ENCODE peak calls at places on chromosomes 3 and 15, in seven cellular contexts. One of them, this sample, is unnamed.

GRCh38 chr3:188914556-188914955 is 257.2 kb upstream of the TPRG1 start:
- DNase-seq in H9: no peak
- DNase-seq in neuronal stem cell: no peak
- DNase-seq in mesendoderm: no peak
- DNase-seq in H1: no peak
- DNase-seq in trophoblast cell: no peak
- DNase-seq in mesenchymal stem cell: peak
- DNase-seq in this sample: peak

GRCh38 chr3:110133971-110134370 is 796.6 kb upstream of the DPPA4 start:
- DNase-seq in H9: no peak
- DNase-seq in neuronal stem cell: no peak
- DNase-seq in mesendoderm: peak
- DNase-seq in H1: no peak
- DNase-seq in trophoblast cell: no peak
- DNase-seq in mesenchymal stem cell: no peak
- DNase-seq in this sample: no peak

GRCh38 chr3:194872669-194872977 is 186.9 kb downstream of the FAM43A start:
- DNase-seq in H9: peak
- DNase-seq in neuronal stem cell: no peak
- DNase-seq in mesendoderm: peak
- DNase-seq in H1: no peak
- DNase-seq in trophoblast cell: peak
- DNase-seq in mesenchymal stem cell: peak
- DNase-seq in this sample: peak

GRCh38 chr3:172044833-172045585 is 5.6 kb downstream of the FNDC3B start:
- DNase-seq in H9: no peak
- DNase-seq in neuronal stem cell: no peak
- DNase-seq in mesendoderm: no peak
- DNase-seq in H1: no peak
- DNase-seq in trophoblast cell: no peak
- DNase-seq in mesenchymal stem cell: no peak
- DNase-seq in this sample: no peak

GRCh38 chr3:13688034-13688433 is 139.1 kb downstream of the FBLN2 start:
- DNase-seq in H9: no peak
- DNase-seq in neuronal stem cell: no peak
- DNase-seq in mesendoderm: peak
- DNase-seq in H1: no peak
- DNase-seq in trophoblast cell: no peak
- DNase-seq in mesenchymal stem cell: no peak
- DNase-seq in this sample: no peak

GRCh38 chr3:112003321-112004080 is 4.8 kb downstream of the TAGLN3 start:
- DNase-seq in H9: no peak
- DNase-seq in neuronal stem cell: no peak
- DNase-seq in mesendoderm: no peak
- DNase-seq in H1: no peak
- DNase-seq in trophoblast cell: no peak
- DNase-seq in mesenchymal stem cell: no peak
- DNase-seq in this sample: no peak

GRCh38 chr3:13886593-13887129 is 6.8 kb upstream of the WNT7A start:
- DNase-seq in H9: no peak
- DNase-seq in neuronal stem cell: no peak
- DNase-seq in mesendoderm: no peak
- DNase-seq in H1: no peak
- DNase-seq in trophoblast cell: no peak
- DNase-seq in mesenchymal stem cell: no peak
- DNase-seq in this sample: no peak

GRCh38 chr3:4950351-4950784 is 28.9 kb upstream of the BHLHE40 start:
- DNase-seq in H9: no peak
- DNase-seq in neuronal stem cell: no peak
- DNase-seq in mesendoderm: no peak
- DNase-seq in H1: no peak
- DNase-seq in trophoblast cell: no peak
- DNase-seq in mesenchymal stem cell: no peak
- DNase-seq in this sample: no peak

GRCh38 chr15:57923311-57923710 is 142.2 kb downstream of the ALDH1A2 start:
- DNase-seq in H9: no peak
- DNase-seq in neuronal stem cell: no peak
- DNase-seq in mesendoderm: no peak
- DNase-seq in H1: no peak
- DNase-seq in trophoblast cell: no peak
- DNase-seq in mesenchymal stem cell: no peak
- DNase-seq in this sample: no peak

GRCh38 chr3:151008699-151009098 is 36.2 kb upstream of the CLRN1 start:
- DNase-seq in H9: no peak
- DNase-seq in neuronal stem cell: peak
- DNase-seq in mesendoderm: peak
- DNase-seq in H1: no peak
- DNase-seq in trophoblast cell: no peak
- DNase-seq in mesenchymal stem cell: peak
- DNase-seq in this sample: peak

GRCh38 chr3:187958432-187959003 is 195.4 kb upstream of the LPP start:
- DNase-seq in H9: no peak
- DNase-seq in neuronal stem cell: no peak
- DNase-seq in mesendoderm: no peak
- DNase-seq in H1: no peak
- DNase-seq in trophoblast cell: no peak
- DNase-seq in mesenchymal stem cell: no peak
- DNase-seq in this sample: no peak

GRCh38 chr3:131031660-131032059 is 5.0 kb downstream of the NEK11 start:
- DNase-seq in H9: no peak
- DNase-seq in neuronal stem cell: no peak
- DNase-seq in mesendoderm: no peak
- DNase-seq in H1: no peak
- DNase-seq in trophoblast cell: no peak
- DNase-seq in mesenchymal stem cell: no peak
- DNase-seq in this sample: no peak

GRCh38 chr3:141439589-141439988 is 47.2 kb upstream of the RASA2 start:
- DNase-seq in H9: no peak
- DNase-seq in neuronal stem cell: no peak
- DNase-seq in mesendoderm: no peak
- DNase-seq in H1: no peak
- DNase-seq in trophoblast cell: no peak
- DNase-seq in mesenchymal stem cell: no peak
- DNase-seq in this sample: peak

GRCh38 chr3:132285620-132285945 is 31.6 kb upstream of the ACP3 start:
- DNase-seq in H9: no peak
- DNase-seq in neuronal stem cell: no peak
- DNase-seq in mesendoderm: peak
- DNase-seq in H1: no peak
- DNase-seq in trophoblast cell: no peak
- DNase-seq in mesenchymal stem cell: no peak
- DNase-seq in this sample: no peak

GRCh38 chr3:46664188-46664970 is 29.1 kb downstream of the ALS2CL start:
- DNase-seq in H9: peak
- DNase-seq in neuronal stem cell: no peak
- DNase-seq in mesendoderm: no peak
- DNase-seq in H1: no peak
- DNase-seq in trophoblast cell: no peak
- DNase-seq in mesenchymal stem cell: no peak
- DNase-seq in this sample: no peak

GRCh38 chr3:40780341-40780800 is 255.6 kb downstream of the ZNF621 start:
- DNase-seq in H9: peak
- DNase-seq in neuronal stem cell: peak
- DNase-seq in mesendoderm: peak
- DNase-seq in H1: no peak
- DNase-seq in trophoblast cell: no peak
- DNase-seq in mesenchymal stem cell: no peak
- DNase-seq in this sample: no peak

GRCh38 chr3:129323651-129324294 is 45.1 kb downstream of the HMCES start:
- DNase-seq in H9: no peak
- DNase-seq in neuronal stem cell: no peak
- DNase-seq in mesendoderm: no peak
- DNase-seq in H1: no peak
- DNase-seq in trophoblast cell: no peak
- DNase-seq in mesenchymal stem cell: no peak
- DNase-seq in this sample: no peak

GRCh38 chr3:113552851-113553250 is 20.5 kb downstream of the SIDT1 start:
- DNase-seq in H9: no peak
- DNase-seq in neuronal stem cell: no peak
- DNase-seq in mesendoderm: peak
- DNase-seq in H1: no peak
- DNase-seq in trophoblast cell: no peak
- DNase-seq in mesenchymal stem cell: no peak
- DNase-seq in this sample: no peak

GRCh38 chr3:123140591-123140990 is 61.2 kb upstream of the SEC22A start:
- DNase-seq in H9: no peak
- DNase-seq in neuronal stem cell: no peak
- DNase-seq in mesendoderm: no peak
- DNase-seq in H1: no peak
- DNase-seq in trophoblast cell: no peak
- DNase-seq in mesenchymal stem cell: no peak
- DNase-seq in this sample: no peak

GRCh38 chr3:20837676-20838302 is 651.8 kb upstream of the SGO1 start:
- DNase-seq in H9: no peak
- DNase-seq in neuronal stem cell: no peak
- DNase-seq in mesendoderm: no peak
- DNase-seq in H1: no peak
- DNase-seq in trophoblast cell: no peak
- DNase-seq in mesenchymal stem cell: no peak
- DNase-seq in this sample: no peak

GRCh38 chr3:118402971-118403370 is 631.7 kb downstream of the IGSF11 start:
- DNase-seq in H9: no peak
- DNase-seq in neuronal stem cell: no peak
- DNase-seq in mesendoderm: no peak
- DNase-seq in H1: no peak
- DNase-seq in trophoblast cell: no peak
- DNase-seq in mesenchymal stem cell: no peak
- DNase-seq in this sample: no peak

GRCh38 chr3:118401887-118402286 is 632.8 kb downstream of the IGSF11 start:
- DNase-seq in H9: no peak
- DNase-seq in neuronal stem cell: no peak
- DNase-seq in mesendoderm: no peak
- DNase-seq in H1: no peak
- DNase-seq in trophoblast cell: no peak
- DNase-seq in mesenchymal stem cell: no peak
- DNase-seq in this sample: no peak

GRCh38 chr3:118400886-118401285 is 633.8 kb downstream of the IGSF11 start:
- DNase-seq in H9: no peak
- DNase-seq in neuronal stem cell: no peak
- DNase-seq in mesendoderm: no peak
- DNase-seq in H1: no peak
- DNase-seq in trophoblast cell: no peak
- DNase-seq in mesenchymal stem cell: no peak
- DNase-seq in this sample: no peak

GRCh38 chr3:118400086-118400485 is 634.6 kb downstream of the IGSF11 start:
- DNase-seq in H9: no peak
- DNase-seq in neuronal stem cell: no peak
- DNase-seq in mesendoderm: no peak
- DNase-seq in H1: no peak
- DNase-seq in trophoblast cell: no peak
- DNase-seq in mesenchymal stem cell: no peak
- DNase-seq in this sample: no peak
- H2BK120ac ChIP-seq in H9: no peak
- H2BK120ac ChIP-seq in neuronal stem cell: no peak
- H2BK120ac ChIP-seq in mesendoderm: no peak
- H2BK120ac ChIP-seq in H1: no peak
- H2BK120ac ChIP-seq in trophoblast cell: no peak
- H2BK120ac ChIP-seq in mesenchymal stem cell: no peak
- H2BK120ac ChIP-seq in this sample: no peak

DNA sequence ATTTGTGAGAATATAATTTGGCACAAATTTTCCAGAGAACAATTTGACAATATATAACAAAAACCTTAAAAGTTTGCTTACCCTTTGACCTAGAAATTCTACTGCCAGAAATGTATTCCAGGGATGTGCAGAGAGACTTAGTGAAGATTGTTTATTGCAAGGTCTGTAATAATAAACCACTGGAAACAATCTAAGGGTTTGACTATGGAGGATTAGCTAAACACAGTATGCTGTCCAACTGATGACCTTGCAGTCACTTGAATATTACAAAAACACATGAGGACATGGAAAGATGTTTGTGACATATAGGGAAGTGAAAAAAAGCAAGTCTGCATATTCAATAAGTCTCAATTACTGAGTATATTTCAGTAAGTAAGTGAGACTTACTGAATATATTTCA is 48.1 kb upstream of the CDV3 start:
- DNase-seq in H9: no peak
- DNase-seq in neuronal stem cell: no peak
- DNase-seq in mesendoderm: no peak
- DNase-seq in H1: no peak
- DNase-seq in trophoblast cell: no peak
- DNase-seq in mesenchymal stem cell: no peak
- DNase-seq in this sample: peak
- H2BK120ac ChIP-seq in H9: no peak
- H2BK120ac ChIP-seq in neuronal stem cell: no peak
- H2BK120ac ChIP-seq in mesendoderm: no peak
- H2BK120ac ChIP-seq in H1: no peak
- H2BK120ac ChIP-seq in trophoblast cell: no peak
- H2BK120ac ChIP-seq in mesenchymal stem cell: no peak
- H2BK120ac ChIP-seq in this sample: no peak

GRCh38 chr3:126617574-126617973 is 37.4 kb downstream of the TXNRD3 start:
- DNase-seq in H9: no peak
- DNase-seq in neuronal stem cell: no peak
- DNase-seq in mesendoderm: no peak
- DNase-seq in H1: no peak
- DNase-seq in trophoblast cell: no peak
- DNase-seq in mesenchymal stem cell: no peak
- DNase-seq in this sample: no peak

GRCh38 chr3:126613481-126614187 is 41.3 kb downstream of the TXNRD3 start:
- DNase-seq in H9: no peak
- DNase-seq in neuronal stem cell: no peak
- DNase-seq in mesendoderm: no peak
- DNase-seq in H1: no peak
- DNase-seq in trophoblast cell: no peak
- DNase-seq in mesenchymal stem cell: no peak
- DNase-seq in this sample: peak

GRCh38 chr3:126618760-126619159 is 36.2 kb downstream of the TXNRD3 start:
- DNase-seq in H9: no peak
- DNase-seq in neuronal stem cell: no peak
- DNase-seq in mesendoderm: no peak
- DNase-seq in H1: no peak
- DNase-seq in trophoblast cell: no peak
- DNase-seq in mesenchymal stem cell: no peak
- DNase-seq in this sample: no peak

GRCh38 chr3:126618021-126618420 is 36.9 kb downstream of the TXNRD3 start:
- DNase-seq in H9: no peak
- DNase-seq in neuronal stem cell: no peak
- DNase-seq in mesendoderm: no peak
- DNase-seq in H1: no peak
- DNase-seq in trophoblast cell: no peak
- DNase-seq in mesenchymal stem cell: no peak
- DNase-seq in this sample: peak

DNA sequence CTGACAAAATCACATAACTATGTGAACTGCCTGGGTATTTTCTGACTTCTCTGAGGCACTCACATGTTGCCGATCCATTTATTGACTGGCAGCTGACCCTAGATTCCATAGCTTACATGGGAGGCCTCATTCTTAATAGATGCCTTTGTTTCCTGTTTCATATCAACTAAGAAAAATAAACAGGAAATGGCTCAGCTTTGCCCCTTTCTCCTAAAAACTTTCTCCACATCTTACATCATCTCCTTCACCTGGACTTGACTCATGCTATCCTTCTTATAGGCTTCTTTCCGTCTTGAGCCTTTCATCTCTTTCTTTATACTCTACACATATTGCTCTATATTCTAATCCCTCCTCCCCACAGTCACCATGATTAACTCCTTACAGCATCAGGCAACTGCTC is 38.0 kb downstream of the TXNRD3 start:
- DNase-seq in H9: no peak
- DNase-seq in neuronal stem cell: no peak
- DNase-seq in mesendoderm: no peak
- DNase-seq in H1: no peak
- DNase-seq in trophoblast cell: no peak
- DNase-seq in mesenchymal stem cell: no peak
- DNase-seq in this sample: peak
- H2BK120ac ChIP-seq in H9: no peak
- H2BK120ac ChIP-seq in neuronal stem cell: no peak
- H2BK120ac ChIP-seq in mesendoderm: no peak
- H2BK120ac ChIP-seq in H1: no peak
- H2BK120ac ChIP-seq in trophoblast cell: no peak
- H2BK120ac ChIP-seq in mesenchymal stem cell: no peak
- H2BK120ac ChIP-seq in this sample: peak

GRCh38 chr15:38670142-38671002 is 105.8 kb upstream of the RASGRP1 start:
- DNase-seq in H9: no peak
- DNase-seq in neuronal stem cell: no peak
- DNase-seq in mesendoderm: no peak
- DNase-seq in H1: no peak
- DNase-seq in trophoblast cell: no peak
- DNase-seq in mesenchymal stem cell: no peak
- DNase-seq in this sample: no peak
- H2BK120ac ChIP-seq in H9: no peak
- H2BK120ac ChIP-seq in neuronal stem cell: no peak
- H2BK120ac ChIP-seq in mesendoderm: no peak
- H2BK120ac ChIP-seq in H1: no peak
- H2BK120ac ChIP-seq in trophoblast cell: no peak
- H2BK120ac ChIP-seq in mesenchymal stem cell: no peak
- H2BK120ac ChIP-seq in this sample: no peak

This sample was measured in IMR-90.